ENCODE peak calls at places on chromosomes 16 and 17, in six cellular contexts. One of them, this sample, is unnamed.
A peak's percentile ranks its signal among the peaks of the same experiment; 100 is the strongest.

GRCh38 chr16:73047536-73048291 is at the start of gene ZFHX3:
- DNase-seq in sciatic nerve: peak; percentile 84
- DNase-seq in hypothalamus: no peak
- DNase-seq in T47D: peak; percentile 87
- DNase-seq in NCI-H2081: peak; percentile 37
- DNase-seq in bronchial epithelial cell: peak; percentile 33
- DNase-seq in this sample: peak; percentile 75

GRCh38 chr17:5422505-5422904 is 2.5 kb downstream of the RPAIN start:
- DNase-seq in sciatic nerve: no peak
- DNase-seq in hypothalamus: no peak
- DNase-seq in T47D: no peak
- DNase-seq in NCI-H2081: no peak
- DNase-seq in bronchial epithelial cell: peak; percentile 92
- DNase-seq in this sample: peak; percentile 69

GRCh38 chr17:65561394-65562205 is at the start of gene AXIN2:
- DNase-seq in sciatic nerve: peak; percentile 92
- DNase-seq in hypothalamus: peak; percentile 57
- DNase-seq in T47D: peak; percentile 86
- DNase-seq in NCI-H2081: peak; percentile 75
- DNase-seq in bronchial epithelial cell: peak; percentile 45
- DNase-seq in this sample: peak; percentile 83

GRCh38 chr17:30905742-30906100 is 317 bp downstream of the TEFM start:
- DNase-seq in sciatic nerve: peak; percentile 32
- DNase-seq in hypothalamus: no peak
- DNase-seq in T47D: no peak
- DNase-seq in NCI-H2081: no peak
- DNase-seq in bronchial epithelial cell: peak; percentile 6
- DNase-seq in this sample: no peak

GRCh38 chr17:77892469-77893143 is 65.9 kb upstream of the TNRC6C start:
- DNase-seq in sciatic nerve: peak; percentile 54
- DNase-seq in hypothalamus: no peak
- DNase-seq in T47D: no peak
- DNase-seq in NCI-H2081: no peak
- DNase-seq in bronchial epithelial cell: no peak
- DNase-seq in this sample: no peak

GRCh38 chr16:9124908-9125584 is 33.6 kb downstream of the HAPSTR1 start:
- DNase-seq in sciatic nerve: peak; percentile 51
- DNase-seq in hypothalamus: no peak
- DNase-seq in T47D: no peak
- DNase-seq in NCI-H2081: no peak
- DNase-seq in bronchial epithelial cell: no peak
- DNase-seq in this sample: no peak

GRCh38 chr17:82848022-82848592 is 8.3 kb upstream of the ZNF750 start:
- DNase-seq in sciatic nerve: no peak
- DNase-seq in hypothalamus: no peak
- DNase-seq in T47D: no peak
- DNase-seq in NCI-H2081: no peak
- DNase-seq in bronchial epithelial cell: peak; percentile 88
- DNase-seq in this sample: peak; percentile 90

GRCh38 chr16:67155305-67156145 is 4.2 kb downstream of the TRADD start:
- DNase-seq in sciatic nerve: peak; percentile 86
- DNase-seq in hypothalamus: peak; percentile 23
- DNase-seq in T47D: peak; percentile 80
- DNase-seq in NCI-H2081: peak; percentile 47
- DNase-seq in bronchial epithelial cell: peak; percentile 46
- DNase-seq in this sample: peak; percentile 59

GRCh38 chr17:17739388-17740066 is 58.3 kb downstream of the RAI1 start:
- DNase-seq in sciatic nerve: no peak
- DNase-seq in hypothalamus: peak; percentile 46
- DNase-seq in T47D: no peak
- DNase-seq in NCI-H2081: no peak
- DNase-seq in bronchial epithelial cell: peak; percentile 34
- DNase-seq in this sample: peak; percentile 50

GRCh38 chr17:8807070-8807550 is 7.9 kb upstream of the MFSD6L start:
- DNase-seq in sciatic nerve: no peak
- DNase-seq in hypothalamus: no peak
- DNase-seq in T47D: no peak
- DNase-seq in NCI-H2081: no peak
- DNase-seq in bronchial epithelial cell: peak; percentile 27
- DNase-seq in this sample: peak; percentile 35

GRCh38 chr17:2571523-2572303 is 21.7 kb upstream of the PAFAH1B1 start:
- DNase-seq in sciatic nerve: no peak
- DNase-seq in hypothalamus: no peak
- DNase-seq in T47D: no peak
- DNase-seq in NCI-H2081: no peak
- DNase-seq in bronchial epithelial cell: no peak
- DNase-seq in this sample: no peak

GRCh38 chr16:59543641-59544040 is 809.5 kb upstream of the GOT2 start:
- DNase-seq in sciatic nerve: no peak
- DNase-seq in hypothalamus: no peak
- DNase-seq in T47D: no peak
- DNase-seq in NCI-H2081: no peak
- DNase-seq in bronchial epithelial cell: peak; percentile 9
- DNase-seq in this sample: peak; percentile 49

GRCh38 chr16:66271074-66272060 is 95.1 kb upstream of the CDH5 start:
- DNase-seq in sciatic nerve: peak; percentile 42
- DNase-seq in hypothalamus: no peak
- DNase-seq in T47D: no peak
- DNase-seq in NCI-H2081: no peak
- DNase-seq in bronchial epithelial cell: peak; percentile 66
- DNase-seq in this sample: no peak

GRCh38 chr16:72256398-72257048 is 84.6 kb upstream of the PMFBP1 start:
- DNase-seq in sciatic nerve: no peak
- DNase-seq in hypothalamus: no peak
- DNase-seq in T47D: no peak
- DNase-seq in NCI-H2081: no peak
- DNase-seq in bronchial epithelial cell: peak; percentile 17
- DNase-seq in this sample: peak; percentile 6

GRCh38 chr17:2023692-2024571 is 1.2 kb downstream of the RTN4RL1 start:
- DNase-seq in sciatic nerve: peak; percentile 81
- DNase-seq in hypothalamus: no peak
- DNase-seq in T47D: peak; percentile 91
- DNase-seq in NCI-H2081: no peak
- DNase-seq in bronchial epithelial cell: no peak
- DNase-seq in this sample: peak; percentile 61

GRCh38 chr17:62724398-62725146 is 83.5 kb downstream of the MARCHF10 start:
- DNase-seq in sciatic nerve: no peak
- DNase-seq in hypothalamus: no peak
- DNase-seq in T47D: no peak
- DNase-seq in NCI-H2081: no peak
- DNase-seq in bronchial epithelial cell: peak; percentile 92
- DNase-seq in this sample: peak; percentile 63

GRCh38 chr16:78437352-78437968 is 338.0 kb downstream of the WWOX start:
- DNase-seq in sciatic nerve: peak; percentile 62
- DNase-seq in hypothalamus: no peak
- DNase-seq in T47D: peak; percentile 55
- DNase-seq in NCI-H2081: no peak
- DNase-seq in bronchial epithelial cell: peak; percentile 18
- DNase-seq in this sample: peak; percentile 45

GRCh38 chr17:68522266-68522665 is 10.0 kb downstream of the PRKAR1A start:
- DNase-seq in sciatic nerve: no peak
- DNase-seq in hypothalamus: no peak
- DNase-seq in T47D: no peak
- DNase-seq in NCI-H2081: no peak
- DNase-seq in bronchial epithelial cell: no peak
- DNase-seq in this sample: no peak

GRCh38 chr17:59493867-59494266 is 71.5 kb upstream of the DHX40 start:
- DNase-seq in sciatic nerve: no peak
- DNase-seq in hypothalamus: no peak
- DNase-seq in T47D: no peak
- DNase-seq in NCI-H2081: no peak
- DNase-seq in bronchial epithelial cell: no peak
- DNase-seq in this sample: no peak

GRCh38 chr17:352421-353212 is at the start of gene RPH3AL:
- DNase-seq in sciatic nerve: no peak
- DNase-seq in hypothalamus: no peak
- DNase-seq in T47D: peak; percentile 52
- DNase-seq in NCI-H2081: no peak
- DNase-seq in bronchial epithelial cell: peak; percentile 50
- DNase-seq in this sample: no peak

GRCh38 chr17:43832168-43832975 is 574 bp downstream of the MPP3 start:
- DNase-seq in sciatic nerve: peak; percentile 70
- DNase-seq in hypothalamus: no peak
- DNase-seq in T47D: peak; percentile 74
- DNase-seq in NCI-H2081: no peak
- DNase-seq in bronchial epithelial cell: peak; percentile 73
- DNase-seq in this sample: peak; percentile 67

GRCh38 chr16:10951016-10951415 is 6.7 kb downstream of the CLEC16A start:
- DNase-seq in sciatic nerve: no peak
- DNase-seq in hypothalamus: no peak
- DNase-seq in T47D: no peak
- DNase-seq in NCI-H2081: no peak
- DNase-seq in bronchial epithelial cell: no peak
- DNase-seq in this sample: no peak